ENCODE peak calls at places on chromosomes 11 and 22, in six cellular contexts. G is activated effector memory CD4-positive, alpha-beta T cell treated with anti-CD3 and anti-CD28 coated beads, Interleukin-2, amount 50 U/mL, for 16 hours; T is HFFc6; R is HCT116; P is NCI-H510A treated with DMSO at 0.1 percent for 48 hours; B is NCI-H2081. N is an unnamed sample.

GRCh38 chr11:59629996-59630395 is 14.4 kb upstream of the OSBP start:
- DNase-seq in R (no peak), P (no peak), T (no peak), G (no peak), B (no peak), N (no peak)

GRCh38 chr11:128417607-128418324 is 169.6 kb downstream of the ETS1 start:
- DNase-seq in P (no peak), B (no peak), G (no peak), R (no peak), T (peak), N (no peak)

GRCh38 chr22:36284171-36284571 is 31.2 kb downstream of the APOL1 start:
- DNase-seq in G (no peak), R (no peak), P (no peak), T (no peak), B (no peak), N (no peak)

GRCh38 chr11:119228535-119229302 is 22.6 kb downstream of the CBL start:
- DNase-seq in P (no peak), R (no peak), B (no peak), T (no peak), G (no peak), N (no peak)

GRCh38 chr11:17238377-17238776 is 30.6 kb upstream of the PIK3C2A start:
- DNase-seq in B (no peak), G (no peak), P (peak), T (no peak), R (no peak), N (peak)

GRCh38 chr11:120121914-120122473 is 15.9 kb downstream of the TRIM29 start:
- DNase-seq in R (no peak), G (no peak), B (no peak), P (no peak), T (no peak), N (no peak)

GRCh38 chr22:49084203-49084602 is 743.5 kb downstream of the BRD1 start:
- DNase-seq in T (no peak), G (peak), R (peak), P (peak), B (no peak), N (peak)

GRCh38 chr22:39574779-39575551 is 4.4 kb downstream of the CACNA1I start:
- DNase-seq in T (peak), P (no peak), B (no peak), G (no peak), R (peak), N (peak)

GRCh38 chr22:39251762-39252460 is 7.1 kb upstream of the PDGFB start:
- DNase-seq in G (no peak), T (no peak), R (no peak), B (no peak), P (no peak), N (peak)

GRCh38 chr11:27717377-27717776 is 17.1 kb upstream of the BDNF start:
- DNase-seq in P (no peak), T (peak), R (no peak), G (no peak), B (peak), N (peak)

GRCh38 chr11:7311903-7312302 is 60.2 kb downstream of the SYT9 start:
- DNase-seq in T (no peak), R (no peak), B (no peak), G (no peak), P (peak), N (peak)

GRCh38 chr22:39166547-39166946 is 14.1 kb upstream of the CBX7 start:
- DNase-seq in R (no peak), B (no peak), T (no peak), G (no peak), P (no peak), N (no peak)

GRCh38 chr11:45993438-45994064 is 71.1 kb downstream of the LARGE2 start:
- DNase-seq in G (no peak), T (no peak), B (no peak), P (no peak), R (no peak), N (no peak)

GRCh38 chr11:120929664-120930154 is 94.2 kb upstream of the TBCEL start:
- DNase-seq in G (peak), P (no peak), R (peak), T (peak), B (peak), N (peak)

GRCh38 chr11:115042002-115042401 is 363.7 kb downstream of the NXPE2 start:
- DNase-seq in G (no peak), R (no peak), P (no peak), B (no peak), T (no peak), N (no peak)

GRCh38 chr11:111427471-111427912 is 48.4 kb upstream of the POU2AF1 start:
- DNase-seq in B (peak), P (peak), R (no peak), G (no peak), T (no peak), N (peak)

GRCh38 chr22:23237841-23238240 is 57.5 kb downstream of the BCR start:
- DNase-seq in T (no peak), B (no peak), R (no peak), P (peak), G (peak), N (no peak)

GRCh38 chr11:266676-267439 is 11.3 kb upstream of the NLRP6 start:
- DNase-seq in P (no peak), T (no peak), B (no peak), R (no peak), G (peak), N (no peak)

GRCh38 chr11:92886243-92886905 is 83.1 kb upstream of the MTNR1B start:
- DNase-seq in G (no peak), T (peak), B (peak), R (peak), P (peak), N (peak)